ENCODE peak calls at places on chromosomes 3 and 15, in nine cellular contexts. M, L, U, X, Q, Z, V, K and S are unnamed samples.
A peak's percentile ranks its signal among the peaks of the same experiment; 100 is the strongest.

GRCh38 chr3:74643636-74644035 is 29.2 kb upstream of the CNTN3 start:
- DNase-seq in Z (no peak), U (no peak), V (no peak), M (no peak), K (no peak), Q (no peak), L (peak; percentile 28), X (no peak), S (no peak)

GRCh38 chr3:21750831-21751391 is at the start of gene ZNF385D:
- DNase-seq in U (no peak), V (peak; percentile 15), X (no peak), Q (no peak), L (peak; percentile 44), M (no peak), K (peak; percentile 75), Z (no peak), S (no peak)

GRCh38 chr15:80343610-80344009 is 60.6 kb upstream of the ARNT2 start:
- DNase-seq in U (no peak), Q (peak; percentile 78), M (peak; percentile 36), X (no peak), Z (peak; percentile 60), L (no peak), K (no peak), V (no peak), S (no peak)

GRCh38 chr15:57555270-57555669 is 36.4 kb upstream of the MYZAP start:
- DNase-seq in U (no peak), L (no peak), M (no peak), K (no peak), X (no peak), Z (no peak), Q (no peak), V (no peak), S (no peak)

GRCh38 chr3:36774072-36774471 is 9.7 kb upstream of the DCLK3 start:
- DNase-seq in L (peak; percentile 74), K (no peak), M (no peak), X (no peak), V (no peak), U (no peak), Q (no peak), Z (no peak), S (no peak)

GRCh38 chr3:45596290-45596791 is 1.8 kb downstream of the LIMD1 start:
- DNase-seq in K (peak; percentile 64), U (no peak), X (peak; percentile 97), M (no peak), Z (no peak), L (no peak), Q (no peak), V (no peak), S (peak; percentile 71)

GRCh38 chr15:90221251-90221900 is 12.4 kb downstream of the CIB1 start:
- DNase-seq in Q (peak; percentile 53), Z (peak; percentile 74), M (peak; percentile 80), K (peak; percentile 95), L (peak; percentile 71), V (peak; percentile 50), X (peak; percentile 52), U (peak; percentile 57), S (no peak)

GRCh38 chr15:73573572-73573971 is 59.6 kb downstream of the NPTN start:
- DNase-seq in U (no peak), M (peak; percentile 73), L (peak; percentile 25), X (no peak), V (no peak), Z (no peak), K (no peak), Q (peak; percentile 82), S (no peak)

GRCh38 chr15:50224606-50225005 is 40.9 kb downstream of the HDC start:
- DNase-seq in K (no peak), Z (no peak), U (no peak), M (no peak), Q (no peak), V (no peak), X (no peak), L (peak; percentile 28), S (no peak)

GRCh38 chr3:194607592-194608386 is 25.4 kb downstream of the TMEM44 start:
- DNase-seq in V (no peak), X (no peak), Q (no peak), L (no peak), Z (peak; percentile 70), U (no peak), K (no peak), M (no peak), S (no peak)

GRCh38 chr3:136250862-136251460 is 821 bp downstream of the PCCB start:
- DNase-seq in Z (peak; percentile 72), X (peak; percentile 31), L (peak; percentile 35), M (peak; percentile 64), V (peak; percentile 10), K (peak; percentile 86), U (peak; percentile 8), Q (no peak), S (peak; percentile 65)

GRCh38 chr3:159057621-159058020 is 255.8 kb downstream of the MFSD1 start:
- DNase-seq in Z (no peak), V (no peak), K (no peak), Q (no peak), L (no peak), M (no peak), X (no peak), U (no peak), S (no peak)

GRCh38 chr15:68479870-68480269 is 47.9 kb upstream of the ITGA11 start:
- DNase-seq in X (no peak), L (peak; percentile 78), K (no peak), Q (no peak), U (no peak), M (no peak), V (no peak), Z (no peak), S (no peak)

GRCh38 chr3:134460965-134461364 is 24.8 kb downstream of the ANAPC13 start:
- DNase-seq in M (no peak), V (no peak), L (peak; percentile 89), X (no peak), Q (peak; percentile 86), K (no peak), Z (no peak), U (peak; percentile 98), S (no peak)

GRCh38 chr3:45612918-45613602 is 18.5 kb downstream of the LIMD1 start:
- DNase-seq in K (no peak), L (no peak), Z (no peak), M (no peak), Q (no peak), X (peak; percentile 86), V (no peak), U (no peak), S (peak; percentile 55)

GRCh38 chr3:111227216-111227615 is 155.6 kb downstream of the NECTIN3 start:
- DNase-seq in K (no peak), M (no peak), Q (no peak), U (peak; percentile 47), V (no peak), Z (no peak), X (no peak), L (peak; percentile 56), S (no peak)

GRCh38 chr3:141763088-141763750 is at the start of gene GRK7:
- DNase-seq in X (no peak), Z (no peak), Q (no peak), V (no peak), U (no peak), M (no peak), K (no peak), L (no peak), S (no peak)
- H3K4me3 ChIP-seq in X (no peak within 1 kb of the TSS), Z (no peak within 1 kb of the TSS), Q (no peak within 1 kb of the TSS), V (no peak within 1 kb of the TSS), U (no peak within 1 kb of the TSS), M (no peak within 1 kb of the TSS), K (no peak within 1 kb of the TSS), L (no peak within 1 kb of the TSS), S (no peak within 1 kb of the TSS)

GRCh38 chr3:188349276-188349962 is 195.5 kb downstream of the LPP start:
- DNase-seq in L (no peak), Z (no peak), M (no peak), U (no peak), X (peak; percentile 44), K (no peak), Q (no peak), V (no peak), S (no peak)
- TF ChIP-seq CTCF in L (peak; percentile 31), Z (no peak), M (no peak), U (no peak), X (peak; percentile 61), K (no peak), Q (no peak), V (no peak), S (peak; percentile 28)

DNA sequence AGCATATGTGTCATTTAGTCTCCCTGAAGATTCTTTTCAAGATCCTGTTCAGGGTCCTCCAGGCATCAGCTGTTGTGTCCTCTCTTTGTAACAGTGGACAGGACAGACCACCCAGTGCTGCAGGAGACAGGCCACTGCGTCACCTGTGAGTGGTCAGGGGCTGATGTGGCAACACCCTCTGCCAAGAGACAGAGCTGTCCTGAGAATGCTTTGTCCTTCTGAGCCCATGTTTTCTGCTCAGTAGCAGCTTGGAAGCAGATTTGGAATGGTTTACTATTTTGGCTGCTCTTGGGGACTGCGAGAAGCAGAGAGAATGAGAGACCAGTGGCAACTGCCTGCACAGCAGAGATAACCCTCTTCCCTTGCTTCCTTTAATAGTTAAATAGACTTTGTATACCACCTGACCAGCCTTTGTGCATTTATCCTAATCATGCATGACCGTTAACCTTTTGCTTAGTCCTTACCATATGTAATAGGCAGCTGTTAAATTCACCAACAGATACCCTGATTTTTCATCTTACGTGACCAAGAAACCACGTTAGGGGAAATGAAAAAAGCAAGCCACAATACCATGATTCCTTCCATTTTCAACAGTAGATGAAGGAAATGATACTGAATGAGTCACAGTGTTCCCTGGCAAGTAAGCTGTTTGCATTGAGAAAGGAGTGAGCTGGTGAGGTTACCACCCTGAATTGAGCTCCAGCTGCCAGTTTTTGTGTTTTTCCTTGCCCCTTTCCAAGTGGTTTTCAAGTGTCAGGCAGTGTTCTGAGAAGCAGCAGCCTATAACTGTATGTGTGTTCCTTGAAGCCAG is 35.5 kb downstream of the B3GALNT1 start:
- DNase-seq in U (peak; percentile 54), L (peak; percentile 50), X (peak; percentile 87), Z (peak; percentile 41), K (peak; percentile 77), Q (peak; percentile 1), M (no peak), V (peak; percentile 14), S (peak; percentile 77)
- H3K4me3 ChIP-seq in U (no peak overlapping the region), L (no peak overlapping the region), X (peak overlapping the region; percentile 49), Z (no peak overlapping the region), K (no peak overlapping the region), Q (no peak overlapping the region), M (no peak overlapping the region), V (no peak overlapping the region), S (no peak overlapping the region)

DNA sequence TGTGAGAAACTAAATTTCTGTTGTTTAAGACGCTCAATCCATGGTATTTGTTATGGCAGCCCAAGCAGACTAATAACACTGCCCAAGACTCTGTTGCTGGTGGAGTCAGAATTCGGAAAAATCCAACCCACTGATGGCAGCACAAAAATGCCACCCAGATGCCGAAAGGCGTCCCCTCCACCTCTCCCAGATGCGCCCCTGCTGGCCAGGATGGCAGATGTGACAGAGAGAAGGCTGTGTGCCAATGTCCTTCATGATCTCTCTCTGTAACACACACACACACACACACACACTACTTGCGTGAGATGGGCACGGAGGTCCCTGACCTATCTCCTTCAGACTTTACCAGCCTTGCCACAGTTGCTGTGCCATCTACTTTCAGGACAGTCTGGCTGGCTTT is 10.9 kb upstream of the LYSMD4 start:
- DNase-seq in L (no peak), U (no peak), M (no peak), X (no peak), Z (no peak), K (no peak), V (no peak), Q (no peak), S (no peak)
- TF ChIP-seq CTCF in L (no peak), U (no peak), M (no peak), X (peak; percentile 35), Z (no peak), K (no peak), V (no peak), Q (no peak), S (peak; percentile 15)